ENCODE peak calls at places on chromosomes 4 and X, in seven cellular contexts. B, X, A, V, S, U and N are unnamed samples.

GRCh38 chr4:184097815-184098214 is 119.9 kb downstream of the ENPP6 start:
- DNase-seq in B (no peak), X (no peak), A (no peak), V (no peak), S (no peak), U (no peak), N (no peak)

GRCh38 chr4:5839751-5840674 is 52.9 kb downstream of the CRMP1 start:
- DNase-seq in B (no peak), X (no peak), A (no peak), V (no peak), S (no peak), U (no peak), N (no peak)

GRCh38 chr4:73803213-73803612 is 33.3 kb upstream of the CXCL6 start:
- DNase-seq in B (no peak), X (no peak), A (no peak), V (no peak), S (no peak), U (no peak), N (no peak)

GRCh38 chrX:11533211-11533651 is 132.5 kb downstream of the ARHGAP6 start:
- DNase-seq in B (peak; percentile 8), X (no peak), A (no peak), V (no peak), S (peak; percentile 34), U (no peak), N (peak; percentile 88)

GRCh38 chr4:81032174-81032551 is 1.7 kb downstream of the BMP3 start:
- DNase-seq in B (no peak), X (no peak), A (no peak), V (no peak), S (no peak), U (peak; percentile 44), N (no peak)

GRCh38 chrX:71095971-71096701 is 485 bp downstream of the FOXO4 start:
- DNase-seq in B (no peak), X (no peak), A (no peak), V (no peak), S (peak; percentile 68), U (no peak), N (peak; percentile 56)

GRCh38 chr4:128286474-128287158 is 997 bp downstream of the PGRMC2 start:
- DNase-seq in B (peak; percentile 51), X (no peak), A (peak; percentile 22), V (peak; percentile 20), S (peak; percentile 62), U (no peak), N (peak; percentile 30)

GRCh38 chr4:98504091-98504490 is 154.3 kb downstream of the TSPAN5 start:
- DNase-seq in B (no peak), X (peak; percentile 15), A (no peak), V (no peak), S (no peak), U (no peak), N (no peak)

GRCh38 chr4:37188100-37188499 is 56.4 kb upstream of the NWD2 start:
- DNase-seq in B (no peak), X (no peak), A (no peak), V (peak; percentile 7), S (no peak), U (peak; percentile 79), N (peak; percentile 11)

GRCh38 chrX:121802881-121803412 is 755.5 kb downstream of the GLUD2 start:
- DNase-seq in B (no peak), X (no peak), A (no peak), V (no peak), S (no peak), U (no peak), N (no peak)

GRCh38 chr4:158253350-158253980 is 43.2 kb downstream of the TMEM144 start:
- DNase-seq in B (peak; percentile 61), X (no peak), A (peak; percentile 7), V (peak; percentile 51), S (peak; percentile 21), U (peak; percentile 67), N (peak; percentile 39)